ENCODE peak calls at places on chromosomes 2 and 18, in ten cellular contexts. F is pancreas; R is CD8-positive, alpha-beta memory T cell; B is epithelial cell of esophagus; U is erythroblast; L is stimulated activated CD4-positive, alpha-beta T cell treated with anti-CD3 and anti-CD28 coated beads, Interleukin-1b, Interleukin-23, amount 100 ng/mL, for 24 hours; E is activated CD4-positive, alpha-beta T cell treated with anti-CD3 and anti-CD28 coated beads for 36 hours; P is omental fat pad; K is NCI-H2081; W is WERI-Rb-1. I is an unnamed sample.

GRCh38 chr2:215421859-215422461 is 13.9 kb downstream of the FN1 start:
- DNase-seq in F (no peak), R (no peak), B (no peak), U (no peak), L (no peak), E (no peak), P (no peak), K (no peak), W (no peak), I (no peak)

GRCh38 chr2:108823286-108823685 is 36.7 kb downstream of the CCDC138 start:
- DNase-seq in F (no peak), R (no peak), B (no peak), U (no peak), L (no peak), E (no peak), P (no peak), K (no peak), W (no peak), I (no peak)

GRCh38 chr2:136238552-136239346 is 120.8 kb upstream of the CXCR4 start:
- DNase-seq in F (no peak), R (peak), B (peak), U (no peak), L (no peak), E (peak), P (no peak), K (no peak), W (peak), I (peak)

GRCh38 chr2:171566099-171566498 is 43.8 kb downstream of the CYBRD1 start:
- DNase-seq in F (no peak), R (no peak), B (no peak), U (no peak), L (no peak), E (no peak), P (no peak), K (no peak), W (no peak), I (no peak)

GRCh38 chr18:63043516-63043915 is 276.1 kb downstream of the BCL2 start:
- DNase-seq in F (no peak), R (no peak), B (peak), U (no peak), L (no peak), E (no peak), P (no peak), K (no peak), W (no peak), I (no peak)

GRCh38 chr2:19336781-19337180 is 21.6 kb downstream of the OSR1 start:
- DNase-seq in F (no peak), R (no peak), B (no peak), U (no peak), L (no peak), E (no peak), P (no peak), K (no peak), W (no peak), I (no peak)

GRCh38 chr2:127485051-127485693 is 41.1 kb downstream of the IWS1 start:
- DNase-seq in F (no peak), R (peak), B (no peak), U (no peak), L (no peak), E (no peak), P (no peak), K (no peak), W (no peak), I (no peak)

GRCh38 chr2:128512664-128513415 is 194.2 kb upstream of the HS6ST1 start:
- DNase-seq in F (no peak), R (no peak), B (no peak), U (no peak), L (no peak), E (no peak), P (no peak), K (no peak), W (peak), I (no peak)

GRCh38 chr2:121284424-121285076 is 452 bp downstream of the TFCP2L1 start:
- DNase-seq in F (peak), R (no peak), B (peak), U (no peak), L (no peak), E (peak), P (no peak), K (no peak), W (peak), I (no peak)

GRCh38 chr2:230520875-230521155 is 104.8 kb downstream of the SP100 start:
- DNase-seq in F (no peak), R (no peak), B (peak), U (no peak), L (no peak), E (no peak), P (no peak), K (no peak), W (no peak), I (no peak)

GRCh38 chr18:41745166-41746049 is 209.6 kb upstream of the PIK3C3 start:
- DNase-seq in F (peak), R (no peak), B (peak), U (peak), L (no peak), E (peak), P (no peak), K (peak), W (peak), I (no peak)

GRCh38 chr2:173854840-173855239 is 110.3 kb downstream of the SP3 start:
- DNase-seq in F (no peak), R (no peak), B (peak), U (no peak), L (no peak), E (no peak), P (no peak), K (peak), W (peak), I (no peak)

GRCh38 chr2:104834431-104834830 is 19.5 kb upstream of the POU3F3 start:
- DNase-seq in F (no peak), R (no peak), B (no peak), U (no peak), L (no peak), E (no peak), P (no peak), K (no peak), W (no peak), I (no peak)

I was measured in T-cell.